ENCODE peak calls at places on chromosomes 11 and 22, in five cellular contexts. H is K562, V is HEK293T, P is SK-N-SH, S is HepG2. Y is an unnamed sample.

GRCh38 chr11:27209562-27210005 is 153.4 kb downstream of the CCDC34 start:
- DNase-seq in V (peak; percentile 39), H (peak; percentile 36), P (no peak), S (peak; percentile 80), Y (no peak)

GRCh38 chr11:30186748-30187147 is 44.1 kb upstream of the FSHB start:
- DNase-seq in H (no peak), P (no peak), V (no peak), S (no peak), Y (no peak)

GRCh38 chr22:29765905-29766631 is 739 bp downstream of the ZMAT5 start:
- DNase-seq in P (peak; percentile 39), H (peak; percentile 43), S (peak; percentile 81), V (no peak), Y (no peak)

GRCh38 chr22:19714320-19715252 is at the start of gene SEPTIN5:
- DNase-seq in P (peak; percentile 83), S (no peak), H (peak; percentile 99), V (peak; percentile 56), Y (no peak)

GRCh38 chr11:22263613-22264012 is 70.7 kb downstream of the ANO5 start:
- DNase-seq in P (no peak), H (no peak), S (no peak), V (no peak), Y (no peak)

GRCh38 chr22:45335021-45335818 is 25.5 kb downstream of the FAM118A start:
- DNase-seq in S (no peak), V (peak; percentile 33), H (no peak), P (peak; percentile 48), Y (no peak)

GRCh38 chr11:48006301-48006992 is 26.1 kb downstream of the PTPRJ start:
- DNase-seq in V (no peak), P (no peak), H (peak; percentile 47), S (no peak), Y (peak; percentile 73)

GRCh38 chr11:11408436-11409221 is 55.6 kb upstream of the CSNK2A3 start:
- DNase-seq in V (no peak), P (no peak), S (no peak), H (no peak), Y (no peak)

GRCh38 chr22:19514831-19515565 is 9.2 kb downstream of the CLDN5 start:
- DNase-seq in H (no peak), V (no peak), S (no peak), P (no peak), Y (no peak)

GRCh38 chr11:66956689-66957290 is 1.4 kb downstream of the PC start:
- DNase-seq in V (no peak), P (no peak), S (peak; percentile 65), H (peak; percentile 8), Y (no peak)

GRCh38 chr22:35205141-35205775 is 52.0 kb upstream of the HMGXB4 start:
- DNase-seq in V (no peak), S (no peak), P (no peak), H (no peak), Y (no peak)

GRCh38 chr22:35208003-35208402 is 49.3 kb upstream of the HMGXB4 start:
- DNase-seq in H (no peak), V (no peak), S (no peak), P (no peak), Y (no peak)

GRCh38 chr22:35203583-35203982 is 53.7 kb upstream of the HMGXB4 start:
- DNase-seq in H (no peak), P (no peak), S (no peak), V (no peak), Y (no peak)

GRCh38 chr22:35206889-35207288 is 50.4 kb upstream of the HMGXB4 start:
- DNase-seq in H (no peak), V (no peak), S (no peak), P (no peak), Y (no peak)

DNA sequence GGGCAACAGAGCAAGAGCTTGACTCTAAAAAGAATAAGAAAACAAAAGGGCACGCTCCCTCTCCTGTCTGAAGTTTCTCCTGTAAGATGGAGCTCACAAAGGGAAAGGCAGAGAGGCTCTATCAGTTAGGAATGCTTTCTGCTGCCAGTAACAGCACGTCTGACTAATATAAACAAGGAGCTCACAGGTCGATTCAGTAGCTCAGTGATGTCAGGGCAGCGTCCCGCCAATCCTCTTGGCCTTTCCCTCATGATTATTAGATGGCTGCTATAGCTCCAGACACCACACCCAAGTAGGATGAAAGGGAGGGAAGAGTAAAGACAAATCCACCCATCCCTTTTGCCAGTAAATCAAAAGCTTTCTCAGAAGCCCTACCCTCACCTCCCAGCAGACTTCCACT is 51.3 kb upstream of the HMGXB4 start:
- DNase-seq in P (no peak), S (no peak), H (no peak), V (no peak), Y (no peak)
- TF ChIP-seq FOXM1 in P (no peak), S (no peak), H (no peak), V (no peak), Y (no peak)

DNA sequence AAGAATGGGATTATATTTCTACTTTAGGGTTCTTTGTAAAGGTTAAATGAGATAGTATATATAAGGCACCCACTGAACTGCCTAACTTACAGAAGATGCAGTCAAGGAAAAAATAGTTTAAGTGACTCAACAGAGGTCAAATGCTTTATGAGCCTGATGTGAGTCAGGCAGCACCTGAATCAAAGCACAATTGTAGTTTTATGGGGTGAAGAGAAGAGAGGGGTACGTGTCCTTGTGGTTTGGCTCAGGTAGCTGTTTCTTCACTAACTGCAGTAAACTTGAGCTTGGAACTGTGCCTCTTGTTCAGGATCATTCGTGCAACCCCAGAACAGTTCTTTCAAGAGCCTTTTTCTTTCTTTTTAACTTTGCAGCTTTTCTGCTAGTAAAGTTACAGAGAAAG is 125.2 kb upstream of the SPON1 start:
- DNase-seq in V (no peak), H (no peak), S (no peak), P (no peak), Y (no peak)
- TF ChIP-seq FOXM1 in V (no peak), H (no peak), S (no peak), P (no peak), Y (no peak)

DNA sequence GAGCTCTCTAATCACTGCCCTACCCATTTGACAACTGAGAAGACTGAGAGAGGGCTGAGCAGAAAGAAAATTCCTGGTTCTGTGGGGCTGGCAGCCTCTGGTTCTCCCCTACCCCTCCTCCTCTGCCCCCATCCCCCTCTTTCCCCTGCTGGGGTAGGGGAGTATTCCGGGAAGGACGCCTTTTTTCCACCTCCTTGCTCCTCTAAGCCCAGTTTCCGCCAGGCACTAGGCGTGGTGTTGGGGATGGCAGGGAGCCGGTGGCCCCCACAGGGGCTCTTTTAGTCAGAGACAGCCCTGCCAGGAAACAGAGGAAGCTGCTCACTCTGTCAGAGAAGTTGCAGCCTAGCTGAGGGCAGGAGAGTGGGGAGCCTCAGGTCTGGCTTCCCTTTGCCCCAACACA is 15.6 kb upstream of the ARHGEF17 start:
- DNase-seq in V (no peak), H (no peak), P (no peak), S (no peak), Y (no peak)
- TF ChIP-seq FOXM1 in V (no peak), H (no peak), P (no peak), S (no peak), Y (no peak)

GRCh38 chr11:130310622-130311021 is 4.1 kb downstream of the ZBTB44 start:
- DNase-seq in H (no peak), S (no peak), V (no peak), P (no peak), Y (no peak)
- TF ChIP-seq FOXM1 in H (no peak), S (no peak), V (no peak), P (no peak), Y (no peak)

GRCh38 chr22:31628969-31629723 is 32.9 kb downstream of the PISD start:
- DNase-seq in S (no peak), V (no peak), P (no peak), H (peak; percentile 50), Y (no peak)

GRCh38 chr22:31628362-31628761 is 33.7 kb downstream of the PISD start:
- DNase-seq in P (no peak), S (no peak), V (no peak), H (no peak), Y (no peak)

GRCh38 chr22:31631381-31631780 is 30.6 kb downstream of the PISD start:
- DNase-seq in H (no peak), V (no peak), P (peak; percentile 36), S (no peak), Y (no peak)

GRCh38 chr22:31629741-31630184 is 32.3 kb downstream of the PISD start:
- DNase-seq in S (no peak), H (no peak), P (no peak), V (no peak), Y (no peak)

DNA sequence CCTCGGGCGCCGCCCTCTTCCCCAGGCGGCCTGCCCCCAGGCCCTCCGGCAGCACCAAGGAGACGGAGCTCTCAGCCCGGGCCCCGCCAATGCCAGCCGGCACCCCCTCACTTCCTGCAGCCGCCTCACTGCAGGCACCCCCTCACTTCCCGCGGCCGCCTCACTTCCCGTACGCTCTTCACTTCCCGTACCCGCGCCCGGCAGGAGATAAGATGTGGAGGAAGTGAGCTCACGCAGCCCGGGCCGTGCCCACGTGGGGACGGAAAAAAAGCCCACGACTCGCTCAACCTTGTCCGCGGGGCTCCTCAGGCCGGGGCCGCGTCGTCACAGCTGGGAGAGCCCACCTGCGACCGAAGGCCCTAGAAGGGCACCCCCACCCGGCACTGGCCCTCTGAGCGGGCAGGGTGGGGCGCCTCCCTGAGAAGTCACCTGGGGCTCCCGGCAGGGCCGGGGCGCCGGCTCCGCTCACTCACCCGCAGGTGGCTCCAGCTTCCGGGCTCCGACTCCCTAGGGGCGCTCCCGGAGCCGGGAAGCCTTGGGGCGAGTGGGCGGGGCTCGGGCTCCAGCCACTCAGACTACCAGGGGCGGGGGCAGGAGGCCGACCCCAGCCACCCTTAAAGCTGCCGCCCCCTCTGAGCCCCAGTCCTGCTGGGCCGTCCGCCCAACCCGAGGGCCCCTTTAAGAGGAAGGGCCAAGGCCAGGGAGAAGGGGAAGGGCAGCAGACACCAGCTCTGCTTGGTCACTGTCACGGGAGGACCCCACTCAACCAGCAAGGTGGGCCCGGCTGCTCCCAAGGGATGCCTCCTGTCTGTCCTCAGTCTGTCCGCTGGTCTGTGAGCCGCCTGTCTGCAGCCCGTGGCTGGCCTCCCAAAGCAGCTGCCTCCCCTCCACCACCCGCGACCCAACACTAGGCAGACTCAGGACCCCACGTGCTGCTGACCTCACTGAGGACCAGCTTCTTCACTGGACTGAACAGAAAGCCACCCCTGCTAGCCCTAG is 31.4 kb downstream of the PISD start:
- DNase-seq in P (peak; percentile 93), H (peak; percentile 90), S (peak; percentile 75), V (peak; percentile 76), Y (no peak)
- TF ChIP-seq FOXM1 in P (no peak), H (no peak), S (no peak), V (no peak), Y (no peak)

DNA sequence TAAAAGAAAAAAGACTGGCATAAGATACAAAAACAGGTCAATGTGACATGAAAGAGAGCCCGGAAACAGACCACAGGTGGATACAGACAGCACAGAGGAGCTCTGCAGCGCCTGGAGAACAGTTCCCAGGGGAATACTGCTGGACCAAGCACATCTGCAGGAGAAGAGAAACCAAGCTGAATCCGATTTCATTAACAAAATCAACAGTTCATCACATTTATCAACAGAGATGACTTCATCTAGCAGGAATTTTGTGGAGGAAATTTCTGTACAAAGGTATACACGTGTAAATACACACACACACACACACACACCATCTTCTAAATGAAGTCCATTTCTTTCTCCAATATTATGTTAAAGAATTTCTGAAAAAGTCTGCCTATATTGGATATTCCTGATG is 17.1 kb downstream of the YPEL1 start:
- DNase-seq in P (no peak), H (no peak), S (no peak), V (no peak), Y (no peak)
- TF ChIP-seq FOXM1 in P (no peak), H (no peak), S (no peak), V (no peak), Y (no peak)

DNA sequence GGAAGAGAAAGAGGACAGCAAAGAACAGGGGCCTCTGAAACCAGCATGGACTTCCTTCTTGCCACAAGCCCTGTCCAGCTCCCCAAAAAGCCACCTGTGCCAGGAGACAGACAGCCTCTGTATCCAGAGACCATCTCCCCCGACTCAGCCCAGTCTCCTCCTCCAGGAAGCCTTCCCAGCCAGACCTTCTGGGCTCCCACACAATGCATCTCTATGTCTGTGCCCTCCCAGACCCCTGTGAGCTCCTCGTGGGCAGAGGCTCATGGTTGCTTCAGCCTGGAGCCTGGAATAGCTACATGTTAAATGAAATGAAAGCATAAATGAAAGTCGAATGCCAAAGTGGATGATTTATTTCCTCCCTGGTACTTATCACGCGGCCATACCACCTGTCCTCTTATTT is 7.3 kb upstream of the ARAP1 start:
- DNase-seq in S (no peak), H (no peak), P (no peak), V (no peak), Y (no peak)
- TF ChIP-seq FOXM1 in S (no peak), H (no peak), P (no peak), V (no peak), Y (no peak)

Y was measured in GM12878.